ENCODE peak calls at places on chromosomes 13 and 19, in seven cellular contexts. One of them, this sample, is unnamed.

GRCh38 chr13:103303078-103303651 is 236.9 kb upstream of the SLC10A2 start:
- DNase-seq in right cardiac atrium: no peak
- DNase-seq in choroid plexus epithelial cell: no peak
- DNase-seq in mesendoderm: no peak
- DNase-seq in left lung: no peak
- DNase-seq in upper lobe of right lung: no peak
- DNase-seq in neural progenitor cell: no peak
- DNase-seq in this sample: no peak

GRCh38 chr13:40895715-40896184 is 106.3 kb downstream of the SLC25A15 start:
- DNase-seq in right cardiac atrium: no peak
- DNase-seq in choroid plexus epithelial cell: no peak
- DNase-seq in mesendoderm: no peak
- DNase-seq in left lung: no peak
- DNase-seq in upper lobe of right lung: no peak
- DNase-seq in neural progenitor cell: no peak
- DNase-seq in this sample: no peak

GRCh38 chr13:73850104-73850898 is 283.9 kb downstream of the KLF12 start:
- DNase-seq in right cardiac atrium: no peak
- DNase-seq in choroid plexus epithelial cell: no peak
- DNase-seq in mesendoderm: no peak
- DNase-seq in left lung: no peak
- DNase-seq in upper lobe of right lung: no peak
- DNase-seq in neural progenitor cell: no peak
- DNase-seq in this sample: no peak

GRCh38 chr13:113739527-113740285 is 19.3 kb upstream of the TMEM255B start:
- DNase-seq in right cardiac atrium: no peak
- DNase-seq in choroid plexus epithelial cell: no peak
- DNase-seq in mesendoderm: no peak
- DNase-seq in left lung: no peak
- DNase-seq in upper lobe of right lung: no peak
- DNase-seq in neural progenitor cell: no peak
- DNase-seq in this sample: no peak

GRCh38 chr13:82817133-82817532 is 1065.1 kb downstream of the SLITRK1 start:
- DNase-seq in right cardiac atrium: no peak
- DNase-seq in choroid plexus epithelial cell: no peak
- DNase-seq in mesendoderm: no peak
- DNase-seq in left lung: no peak
- DNase-seq in upper lobe of right lung: no peak
- DNase-seq in neural progenitor cell: no peak
- DNase-seq in this sample: no peak

GRCh38 chr19:35754365-35755139 is 2.3 kb downstream of the HSPB6 start:
- DNase-seq in right cardiac atrium: no peak
- DNase-seq in choroid plexus epithelial cell: peak
- DNase-seq in mesendoderm: no peak
- DNase-seq in left lung: no peak
- DNase-seq in upper lobe of right lung: no peak
- DNase-seq in neural progenitor cell: no peak
- DNase-seq in this sample: no peak

GRCh38 chr13:113537205-113537604 is 46.7 kb upstream of the DCUN1D2 start:
- DNase-seq in right cardiac atrium: no peak
- DNase-seq in choroid plexus epithelial cell: no peak
- DNase-seq in mesendoderm: no peak
- DNase-seq in left lung: peak
- DNase-seq in upper lobe of right lung: peak
- DNase-seq in neural progenitor cell: no peak
- DNase-seq in this sample: no peak

GRCh38 chr19:9709305-9709704 is 34.4 kb upstream of the ZNF562 start:
- DNase-seq in right cardiac atrium: peak
- DNase-seq in choroid plexus epithelial cell: no peak
- DNase-seq in mesendoderm: no peak
- DNase-seq in left lung: no peak
- DNase-seq in upper lobe of right lung: no peak
- DNase-seq in neural progenitor cell: no peak
- DNase-seq in this sample: no peak

GRCh38 chr13:78497702-78498319 is 105.5 kb downstream of the POU4F1 start:
- DNase-seq in right cardiac atrium: no peak
- DNase-seq in choroid plexus epithelial cell: no peak
- DNase-seq in mesendoderm: peak
- DNase-seq in left lung: no peak
- DNase-seq in upper lobe of right lung: no peak
- DNase-seq in neural progenitor cell: no peak
- DNase-seq in this sample: peak

GRCh38 chr19:21947775-21948174 is 63.0 kb downstream of the ZNF208 start:
- DNase-seq in right cardiac atrium: no peak
- DNase-seq in choroid plexus epithelial cell: peak
- DNase-seq in mesendoderm: peak
- DNase-seq in left lung: no peak
- DNase-seq in upper lobe of right lung: no peak
- DNase-seq in neural progenitor cell: no peak
- DNase-seq in this sample: no peak

GRCh38 chr13:20271441-20271840 is 39.3 kb upstream of the GJB6 start:
- DNase-seq in right cardiac atrium: no peak
- DNase-seq in choroid plexus epithelial cell: no peak
- DNase-seq in mesendoderm: no peak
- DNase-seq in left lung: no peak
- DNase-seq in upper lobe of right lung: no peak
- DNase-seq in neural progenitor cell: no peak
- DNase-seq in this sample: no peak

GRCh38 chr13:32587774-32588165 is 1.5 kb downstream of the PDS5B start:
- DNase-seq in right cardiac atrium: no peak
- DNase-seq in choroid plexus epithelial cell: no peak
- DNase-seq in mesendoderm: no peak
- DNase-seq in left lung: no peak
- DNase-seq in upper lobe of right lung: no peak
- DNase-seq in neural progenitor cell: no peak
- DNase-seq in this sample: no peak

GRCh38 chr19:16889883-16890460 is 1.2 kb downstream of the F2RL3 start:
- DNase-seq in right cardiac atrium: no peak
- DNase-seq in choroid plexus epithelial cell: no peak
- DNase-seq in mesendoderm: no peak
- DNase-seq in left lung: no peak
- DNase-seq in upper lobe of right lung: no peak
- DNase-seq in neural progenitor cell: no peak
- DNase-seq in this sample: no peak

GRCh38 chr13:29490561-29490960 is 104.9 kb downstream of the SLC7A1 start:
- DNase-seq in right cardiac atrium: no peak
- DNase-seq in choroid plexus epithelial cell: no peak
- DNase-seq in mesendoderm: no peak
- DNase-seq in left lung: no peak
- DNase-seq in upper lobe of right lung: no peak
- DNase-seq in neural progenitor cell: no peak
- DNase-seq in this sample: no peak

GRCh38 chr19:18418034-18418724 is 1.0 kb upstream of the SSBP4 start:
- DNase-seq in right cardiac atrium: peak
- DNase-seq in choroid plexus epithelial cell: no peak
- DNase-seq in mesendoderm: no peak
- DNase-seq in left lung: peak
- DNase-seq in upper lobe of right lung: peak
- DNase-seq in neural progenitor cell: no peak
- DNase-seq in this sample: no peak

GRCh38 chr19:29586401-29586800 is 19.7 kb upstream of the POP4 start:
- DNase-seq in right cardiac atrium: no peak
- DNase-seq in choroid plexus epithelial cell: no peak
- DNase-seq in mesendoderm: no peak
- DNase-seq in left lung: no peak
- DNase-seq in upper lobe of right lung: no peak
- DNase-seq in neural progenitor cell: no peak
- DNase-seq in this sample: no peak

GRCh38 chr13:53189162-53189561 is 160.5 kb downstream of the OLFM4 start:
- DNase-seq in right cardiac atrium: no peak
- DNase-seq in choroid plexus epithelial cell: no peak
- DNase-seq in mesendoderm: no peak
- DNase-seq in left lung: no peak
- DNase-seq in upper lobe of right lung: no peak
- DNase-seq in neural progenitor cell: no peak
- DNase-seq in this sample: no peak

GRCh38 chr19:38391911-38392464 is 3.5 kb downstream of the SPRED3 start:
- DNase-seq in right cardiac atrium: no peak
- DNase-seq in choroid plexus epithelial cell: no peak
- DNase-seq in mesendoderm: no peak
- DNase-seq in left lung: no peak
- DNase-seq in upper lobe of right lung: no peak
- DNase-seq in neural progenitor cell: no peak
- DNase-seq in this sample: no peak

GRCh38 chr19:41993612-41994483 is at the start of gene ATP1A3:
- DNase-seq in right cardiac atrium: peak
- DNase-seq in choroid plexus epithelial cell: peak
- DNase-seq in mesendoderm: peak
- DNase-seq in left lung: peak
- DNase-seq in upper lobe of right lung: no peak
- DNase-seq in neural progenitor cell: peak
- DNase-seq in this sample: peak

GRCh38 chr13:57128909-57129308 is 11.8 kb upstream of the PRR20A start:
- DNase-seq in right cardiac atrium: no peak
- DNase-seq in choroid plexus epithelial cell: no peak
- DNase-seq in mesendoderm: peak
- DNase-seq in left lung: no peak
- DNase-seq in upper lobe of right lung: no peak
- DNase-seq in neural progenitor cell: peak
- DNase-seq in this sample: no peak

GRCh38 chr13:95382906-95383305 is 81.7 kb upstream of the ABCC4 start:
- DNase-seq in right cardiac atrium: no peak
- DNase-seq in choroid plexus epithelial cell: no peak
- DNase-seq in mesendoderm: no peak
- DNase-seq in left lung: no peak
- DNase-seq in upper lobe of right lung: no peak
- DNase-seq in neural progenitor cell: no peak
- DNase-seq in this sample: no peak

GRCh38 chr13:49908637-49909036 is 27.5 kb downstream of the SPRYD7 start:
- DNase-seq in right cardiac atrium: no peak
- DNase-seq in choroid plexus epithelial cell: no peak
- DNase-seq in mesendoderm: peak
- DNase-seq in left lung: no peak
- DNase-seq in upper lobe of right lung: no peak
- DNase-seq in neural progenitor cell: peak
- DNase-seq in this sample: no peak

DNA sequence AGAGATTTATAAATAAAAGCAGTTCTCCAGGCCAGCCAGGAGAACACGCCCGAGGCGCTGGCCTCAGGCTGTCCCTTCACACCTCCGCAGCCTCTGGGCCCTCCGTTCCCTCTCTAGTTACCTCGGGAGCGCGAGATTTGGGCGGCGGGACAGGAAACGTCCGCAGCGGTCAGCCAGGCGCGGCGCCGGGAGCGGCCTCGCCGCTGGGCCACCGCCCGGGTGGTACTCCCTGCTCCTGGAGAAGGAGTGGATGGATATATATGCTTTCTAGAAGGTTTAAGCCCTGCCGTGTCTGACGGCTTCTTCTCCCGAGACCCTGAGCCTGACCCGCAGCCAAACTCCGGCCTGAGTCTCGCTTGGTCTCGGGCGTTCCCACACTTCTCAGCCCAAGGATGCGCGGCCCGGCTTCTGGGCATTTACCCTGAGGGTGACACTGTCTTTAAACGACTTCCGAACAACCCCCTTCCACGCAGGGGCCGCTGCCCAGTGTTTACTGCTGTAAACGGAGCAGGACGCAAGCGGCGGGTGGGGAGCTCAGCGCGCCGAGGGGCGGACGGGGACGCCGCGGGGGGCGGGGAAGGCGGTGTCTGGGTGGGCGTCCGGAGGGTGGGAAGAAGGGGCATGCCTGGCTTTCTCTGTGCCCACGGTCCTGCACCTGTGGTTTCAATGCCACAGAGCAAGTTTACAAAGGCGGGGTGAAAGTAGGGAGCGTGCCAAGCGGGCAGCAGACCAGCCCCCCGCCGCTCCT is 2.0 kb upstream of the ZIC2 start:
- DNase-seq in right cardiac atrium: no peak
- DNase-seq in choroid plexus epithelial cell: no peak
- DNase-seq in mesendoderm: peak
- DNase-seq in left lung: no peak
- DNase-seq in upper lobe of right lung: peak
- DNase-seq in neural progenitor cell: peak
- DNase-seq in this sample: no peak
- H3K4me3 ChIP-seq in right cardiac atrium: peak
- H3K4me3 ChIP-seq in choroid plexus epithelial cell: peak
- H3K4me3 ChIP-seq in mesendoderm: peak
- H3K4me3 ChIP-seq in left lung: no peak
- H3K4me3 ChIP-seq in upper lobe of right lung: peak
- H3K4me3 ChIP-seq in neural progenitor cell: peak
- H3K4me3 ChIP-seq in this sample: peak

GRCh38 chr19:49687566-49688316 is 1.7 kb upstream of the ADM5 start:
- DNase-seq in right cardiac atrium: no peak
- DNase-seq in choroid plexus epithelial cell: no peak
- DNase-seq in mesendoderm: peak
- DNase-seq in left lung: no peak
- DNase-seq in upper lobe of right lung: no peak
- DNase-seq in neural progenitor cell: no peak
- DNase-seq in this sample: no peak
- H3K4me3 ChIP-seq in right cardiac atrium: no peak
- H3K4me3 ChIP-seq in choroid plexus epithelial cell: no peak
- H3K4me3 ChIP-seq in mesendoderm: no peak
- H3K4me3 ChIP-seq in left lung: no peak
- H3K4me3 ChIP-seq in upper lobe of right lung: peak
- H3K4me3 ChIP-seq in neural progenitor cell: no peak
- H3K4me3 ChIP-seq in this sample: peak

DNA sequence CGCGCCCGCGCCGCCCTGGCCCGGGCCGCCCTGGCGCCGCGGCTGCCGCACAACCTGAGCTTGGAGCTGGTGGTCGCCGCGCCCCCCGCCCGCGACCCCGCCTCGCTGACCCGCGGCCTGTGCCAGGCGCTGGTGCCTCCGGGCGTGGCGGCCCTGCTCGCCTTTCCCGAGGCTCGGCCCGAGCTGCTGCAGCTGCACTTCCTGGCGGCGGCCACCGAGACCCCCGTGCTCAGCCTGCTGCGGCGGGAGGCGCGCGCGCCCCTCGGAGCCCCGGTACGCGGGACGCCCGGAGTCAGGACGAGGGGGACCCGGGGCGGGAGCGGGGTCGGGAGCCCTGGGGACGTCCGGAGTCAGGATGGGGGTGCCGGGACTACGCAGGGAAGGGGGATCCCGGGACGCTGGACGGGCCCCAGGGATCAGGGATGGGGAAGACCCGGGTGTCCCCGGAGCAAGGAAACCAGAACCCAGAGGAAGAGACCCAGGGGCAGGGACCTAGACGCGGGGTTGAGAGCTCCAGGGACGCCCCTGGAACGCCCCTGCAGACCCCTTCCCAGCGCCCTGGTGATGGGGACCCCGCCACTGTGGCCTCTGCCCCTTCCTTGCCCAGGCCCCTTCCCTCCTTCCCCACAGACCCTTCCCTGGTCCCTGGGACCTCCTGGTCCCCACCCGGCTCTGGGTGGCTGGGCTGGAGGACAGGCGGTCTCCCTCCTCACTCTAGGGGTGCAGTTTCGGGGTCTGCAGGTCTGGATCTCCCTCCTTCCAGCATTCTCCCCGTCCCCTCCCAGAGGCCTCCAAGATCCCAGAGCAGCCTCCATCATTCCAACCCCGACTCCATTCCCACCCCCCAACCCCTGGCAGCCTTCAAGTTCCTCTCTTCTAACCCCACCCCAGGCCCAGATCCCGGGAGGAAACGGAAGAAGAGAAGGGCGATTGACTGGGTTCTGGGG is 645 bp downstream of the GRIN3B start:
- DNase-seq in right cardiac atrium: no peak
- DNase-seq in choroid plexus epithelial cell: no peak
- DNase-seq in mesendoderm: no peak
- DNase-seq in left lung: no peak
- DNase-seq in upper lobe of right lung: no peak
- DNase-seq in neural progenitor cell: peak
- DNase-seq in this sample: no peak
- H3K4me3 ChIP-seq in right cardiac atrium: peak
- H3K4me3 ChIP-seq in choroid plexus epithelial cell: no peak
- H3K4me3 ChIP-seq in mesendoderm: no peak
- H3K4me3 ChIP-seq in left lung: no peak
- H3K4me3 ChIP-seq in upper lobe of right lung: no peak
- H3K4me3 ChIP-seq in neural progenitor cell: peak
- H3K4me3 ChIP-seq in this sample: peak

GRCh38 chr19:43576479-43576878 is 878 bp downstream of the PINLYP start:
- DNase-seq in right cardiac atrium: no peak
- DNase-seq in choroid plexus epithelial cell: no peak
- DNase-seq in mesendoderm: no peak
- DNase-seq in left lung: no peak
- DNase-seq in upper lobe of right lung: no peak
- DNase-seq in neural progenitor cell: no peak
- DNase-seq in this sample: no peak
- H3K4me3 ChIP-seq in right cardiac atrium: no peak
- H3K4me3 ChIP-seq in choroid plexus epithelial cell: no peak
- H3K4me3 ChIP-seq in mesendoderm: no peak
- H3K4me3 ChIP-seq in left lung: no peak
- H3K4me3 ChIP-seq in upper lobe of right lung: no peak
- H3K4me3 ChIP-seq in neural progenitor cell: no peak
- H3K4me3 ChIP-seq in this sample: no peak